ENCODE peak calls at places on chromosome 1, in five cellular contexts. W, M, B, U and G are unnamed samples.

GRCh38 chr1:25066253-25066652 is 136.2 kb upstream of the RUNX3 start:
- DNase-seq in B (no peak), W (no peak), M (no peak), U (no peak), G (no peak)

GRCh38 chr1:217138173-217138838 is 415.1 kb upstream of the ESRRG start:
- DNase-seq in W (no peak), M (no peak), B (no peak), U (no peak), G (no peak)

GRCh38 chr1:112971006-112971405 is 15.0 kb upstream of the SLC16A1 start:
- DNase-seq in U (no peak), M (no peak), B (no peak), W (no peak), G (no peak)

GRCh38 chr1:180254854-180255253 is 24.8 kb downstream of the LHX4 start:
- DNase-seq in B (no peak), M (no peak), U (no peak), W (no peak), G (no peak)

GRCh38 chr1:234781241-234782056 is 171.5 kb upstream of the IRF2BP2 start:
- DNase-seq in B (no peak), W (no peak), M (no peak), U (peak; percentile 57), G (peak; percentile 45)

GRCh38 chr1:108503062-108503740 is 53.1 kb downstream of the NBPF6 start:
- DNase-seq in M (peak; percentile 17), U (peak; percentile 24), W (peak; percentile 46), B (no peak), G (no peak)

GRCh38 chr1:119795471-119795870 is 15.8 kb downstream of the REG4 start:
- DNase-seq in M (no peak), U (no peak), W (no peak), B (no peak), G (no peak)

GRCh38 chr1:43933386-43934278 is at the start of gene ARTN:
- DNase-seq in W (no peak), M (no peak), U (no peak), B (no peak), G (no peak)

GRCh38 chr1:152061952-152062351 is 25.1 kb upstream of the S100A11 start:
- DNase-seq in M (no peak), W (no peak), U (no peak), B (no peak), G (no peak)

GRCh38 chr1:158809261-158809660 is 21.9 kb upstream of the MNDA start:
- DNase-seq in W (no peak), M (no peak), B (no peak), U (no peak), G (no peak)

GRCh38 chr1:153957744-153958110 is 685 bp downstream of the CRTC2 start:
- DNase-seq in W (no peak), B (no peak), M (no peak), U (no peak), G (no peak)

DNA sequence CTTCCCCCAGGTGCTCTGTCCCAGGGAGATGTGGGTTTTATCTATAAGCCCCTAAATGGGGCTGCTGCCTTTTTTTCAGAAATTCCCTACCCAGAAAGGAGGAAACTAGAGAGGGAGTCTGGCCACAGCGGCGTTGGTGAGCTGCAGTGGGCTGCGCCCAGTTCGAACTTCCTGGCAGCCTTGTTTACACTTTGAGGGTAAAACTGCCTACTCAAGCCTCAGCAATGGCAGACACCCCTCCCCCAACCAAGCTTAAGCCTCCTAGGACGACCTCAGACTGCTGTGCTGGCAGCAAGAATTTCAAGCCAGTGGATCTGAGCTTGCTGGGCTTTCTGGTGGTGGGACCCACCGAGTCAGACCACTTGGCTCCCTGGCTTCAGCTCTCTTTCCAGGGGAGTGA is 46.2 kb upstream of the PAPPA2 start:
- DNase-seq in B (no peak), M (no peak), W (peak; percentile 23), U (no peak), G (no peak)
- TF ChIP-seq SUZ12 in B (no peak), M (no peak), W (no peak), U (no peak), G (no peak)

GRCh38 chr1:243263824-243264223 is 8.0 kb downstream of the SDCCAG8 start:
- DNase-seq in M (no peak), U (no peak), B (no peak), W (no peak), G (no peak)
- TF ChIP-seq SUZ12 in M (no peak), U (no peak), B (no peak), W (no peak), G (no peak)

GRCh38 chr1:181588631-181589030 is 105.3 kb downstream of the CACNA1E start:
- DNase-seq in B (no peak), U (no peak), W (no peak), M (no peak), G (no peak)

GRCh38 chr1:181587870-181588438 is 104.6 kb downstream of the CACNA1E start:
- DNase-seq in M (no peak), U (no peak), B (no peak), W (no peak), G (peak; percentile 43)

DNA sequence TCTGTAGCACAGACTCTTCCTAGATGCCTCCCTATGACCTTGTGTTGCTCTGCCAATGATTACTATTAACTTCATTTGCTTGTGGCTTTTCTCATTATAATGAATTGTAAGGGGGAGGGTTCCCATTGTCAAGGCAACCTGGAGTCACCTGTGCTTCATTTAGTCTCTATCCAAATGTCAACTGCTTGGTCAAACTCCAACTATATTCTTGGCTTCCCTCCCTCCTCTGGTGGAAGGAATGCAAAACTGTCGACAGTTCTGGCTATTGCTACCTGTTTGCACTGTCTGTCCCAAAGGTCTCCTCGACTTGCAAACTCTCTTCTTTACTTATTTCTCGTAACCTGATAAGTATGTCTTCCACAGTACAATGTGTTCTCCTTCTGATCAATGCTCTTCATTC is 100.3 kb downstream of the CACNA1E start:
- DNase-seq in W (peak; percentile 36), B (no peak), U (peak; percentile 6), M (peak; percentile 36), G (no peak)
- TF ChIP-seq SUZ12 in W (no peak), B (no peak), U (no peak), M (no peak), G (no peak)

GRCh38 chr1:17671314-17671705 is 83.8 kb upstream of the ACTL8 start:
- DNase-seq in U (no peak), W (no peak), M (no peak), B (no peak), G (no peak)

GRCh38 chr1:17674707-17675505 is 80.2 kb upstream of the ACTL8 start:
- DNase-seq in W (no peak), U (no peak), M (no peak), B (no peak), G (no peak)

GRCh38 chr1:17671741-17672140 is 83.4 kb upstream of the ACTL8 start:
- DNase-seq in B (no peak), U (no peak), W (no peak), M (no peak), G (no peak)

GRCh38 chr1:17672226-17672625 is 82.9 kb upstream of the ACTL8 start:
- DNase-seq in W (no peak), M (no peak), B (no peak), U (no peak), G (no peak)

GRCh38 chr1:17673335-17674075 is 81.6 kb upstream of the ACTL8 start:
- DNase-seq in M (no peak), U (no peak), B (no peak), W (no peak), G (no peak)
- TF ChIP-seq SUZ12 in M (no peak), U (no peak), B (no peak), W (no peak), G (no peak)

GRCh38 chr1:205930698-205931330 is 12.4 kb downstream of the SLC26A9 start:
- DNase-seq in U (no peak), W (no peak), M (no peak), B (no peak), G (no peak)
- TF ChIP-seq SUZ12 in U (no peak), W (no peak), M (no peak), B (no peak), G (no peak)